ENCODE peak calls at places on chromosomes 16 and 17, in five cellular contexts. One of them, this sample, is unnamed.

GRCh38 chr16:54286330-54287017 is at the start of gene IRX3:
- DNase-seq in dorsolateral prefrontal cortex: no peak
- DNase-seq in endodermal cell: peak
- DNase-seq in MM.1S: no peak
- DNase-seq in left ventricle myocardium inferior: peak
- DNase-seq in this sample: no peak

GRCh38 chr16:27364493-27365141 is 37.4 kb upstream of the IL21R start:
- DNase-seq in dorsolateral prefrontal cortex: no peak
- DNase-seq in endodermal cell: no peak
- DNase-seq in MM.1S: no peak
- DNase-seq in left ventricle myocardium inferior: no peak
- DNase-seq in this sample: no peak

GRCh38 chr17:76623271-76624146 is 20.0 kb downstream of the ST6GALNAC1 start:
- DNase-seq in dorsolateral prefrontal cortex: peak
- DNase-seq in endodermal cell: peak
- DNase-seq in MM.1S: peak
- DNase-seq in left ventricle myocardium inferior: peak
- DNase-seq in this sample: peak

GRCh38 chr16:85042126-85042525 is 14.5 kb downstream of the KIAA0513 start:
- DNase-seq in dorsolateral prefrontal cortex: no peak
- DNase-seq in endodermal cell: peak
- DNase-seq in MM.1S: no peak
- DNase-seq in left ventricle myocardium inferior: no peak
- DNase-seq in this sample: no peak

GRCh38 chr17:1907818-1908698 is 78.3 kb downstream of the RPA1 start:
- DNase-seq in dorsolateral prefrontal cortex: no peak
- DNase-seq in endodermal cell: peak
- DNase-seq in MM.1S: no peak
- DNase-seq in left ventricle myocardium inferior: no peak
- DNase-seq in this sample: no peak

GRCh38 chr16:15542734-15543347 is 100.1 kb downstream of the MARF1 start:
- DNase-seq in dorsolateral prefrontal cortex: no peak
- DNase-seq in endodermal cell: no peak
- DNase-seq in MM.1S: no peak
- DNase-seq in left ventricle myocardium inferior: no peak
- DNase-seq in this sample: no peak

GRCh38 chr17:57810740-57811632 is 38.9 kb downstream of the MRPS23 start:
- DNase-seq in dorsolateral prefrontal cortex: no peak
- DNase-seq in endodermal cell: peak
- DNase-seq in MM.1S: no peak
- DNase-seq in left ventricle myocardium inferior: peak
- DNase-seq in this sample: no peak

GRCh38 chr16:2511128-2511785 is 2.5 kb upstream of the ATP6V0C start:
- DNase-seq in dorsolateral prefrontal cortex: peak
- DNase-seq in endodermal cell: no peak
- DNase-seq in MM.1S: no peak
- DNase-seq in left ventricle myocardium inferior: peak
- DNase-seq in this sample: no peak

GRCh38 chr17:78238823-78239488 is 7.5 kb downstream of the TMEM235 start:
- DNase-seq in dorsolateral prefrontal cortex: no peak
- DNase-seq in endodermal cell: peak
- DNase-seq in MM.1S: no peak
- DNase-seq in left ventricle myocardium inferior: no peak
- DNase-seq in this sample: no peak

GRCh38 chr16:14409563-14409962 is 220.5 kb downstream of the PARN start:
- DNase-seq in dorsolateral prefrontal cortex: no peak
- DNase-seq in endodermal cell: no peak
- DNase-seq in MM.1S: no peak
- DNase-seq in left ventricle myocardium inferior: no peak
- DNase-seq in this sample: no peak

GRCh38 chr16:14405611-14406537 is 224.2 kb downstream of the PARN start:
- DNase-seq in dorsolateral prefrontal cortex: no peak
- DNase-seq in endodermal cell: peak
- DNase-seq in MM.1S: peak
- DNase-seq in left ventricle myocardium inferior: no peak
- DNase-seq in this sample: peak

GRCh38 chr16:14407786-14408399 is 222.2 kb downstream of the PARN start:
- DNase-seq in dorsolateral prefrontal cortex: no peak
- DNase-seq in endodermal cell: no peak
- DNase-seq in MM.1S: no peak
- DNase-seq in left ventricle myocardium inferior: no peak
- DNase-seq in this sample: no peak
- TF ChIP-seq CTCF in dorsolateral prefrontal cortex: no peak
- TF ChIP-seq CTCF in endodermal cell: no peak
- TF ChIP-seq CTCF in MM.1S: no peak
- TF ChIP-seq CTCF in left ventricle myocardium inferior: no peak
- TF ChIP-seq CTCF in this sample: no peak

DNA sequence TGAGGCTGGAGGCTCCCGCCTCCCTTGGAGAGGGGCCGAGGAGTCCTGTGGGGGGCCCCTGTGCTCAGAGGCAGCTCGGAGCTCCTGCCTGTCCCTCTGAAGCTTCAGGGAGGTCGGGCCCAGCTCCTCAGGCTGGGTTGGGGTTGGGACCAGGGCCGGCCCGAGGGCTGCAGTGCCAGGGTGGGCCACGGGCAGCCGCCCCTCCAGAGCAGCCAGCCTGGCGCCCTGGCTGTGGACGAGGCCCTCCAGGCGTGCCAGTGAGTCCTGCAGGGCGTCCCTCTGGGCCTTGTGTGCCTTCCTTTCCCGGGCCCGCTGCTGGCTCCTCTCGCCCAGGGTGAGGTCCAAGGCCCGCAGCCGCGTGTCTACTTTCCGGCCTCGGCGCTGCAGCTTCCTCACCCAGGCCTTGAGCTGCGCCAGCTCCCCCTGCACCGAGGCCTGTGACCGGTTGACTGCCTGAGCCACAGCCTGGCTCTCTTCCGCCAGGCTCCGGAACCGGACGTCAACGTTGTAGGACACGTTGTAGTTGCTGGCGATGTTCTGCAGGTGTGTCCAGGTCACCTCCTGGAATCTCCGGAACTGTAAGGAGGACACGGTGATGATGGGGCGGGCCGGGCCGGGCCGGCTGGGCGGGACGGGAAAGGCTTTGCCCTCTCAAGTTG is 1.2 kb downstream of the PTX4 start:
- DNase-seq in dorsolateral prefrontal cortex: no peak
- DNase-seq in endodermal cell: no peak
- DNase-seq in MM.1S: no peak
- DNase-seq in left ventricle myocardium inferior: no peak
- DNase-seq in this sample: no peak
- TF ChIP-seq CTCF in dorsolateral prefrontal cortex: no peak
- TF ChIP-seq CTCF in endodermal cell: no peak
- TF ChIP-seq CTCF in MM.1S: no peak
- TF ChIP-seq CTCF in left ventricle myocardium inferior: no peak
- TF ChIP-seq CTCF in this sample: no peak

DNA sequence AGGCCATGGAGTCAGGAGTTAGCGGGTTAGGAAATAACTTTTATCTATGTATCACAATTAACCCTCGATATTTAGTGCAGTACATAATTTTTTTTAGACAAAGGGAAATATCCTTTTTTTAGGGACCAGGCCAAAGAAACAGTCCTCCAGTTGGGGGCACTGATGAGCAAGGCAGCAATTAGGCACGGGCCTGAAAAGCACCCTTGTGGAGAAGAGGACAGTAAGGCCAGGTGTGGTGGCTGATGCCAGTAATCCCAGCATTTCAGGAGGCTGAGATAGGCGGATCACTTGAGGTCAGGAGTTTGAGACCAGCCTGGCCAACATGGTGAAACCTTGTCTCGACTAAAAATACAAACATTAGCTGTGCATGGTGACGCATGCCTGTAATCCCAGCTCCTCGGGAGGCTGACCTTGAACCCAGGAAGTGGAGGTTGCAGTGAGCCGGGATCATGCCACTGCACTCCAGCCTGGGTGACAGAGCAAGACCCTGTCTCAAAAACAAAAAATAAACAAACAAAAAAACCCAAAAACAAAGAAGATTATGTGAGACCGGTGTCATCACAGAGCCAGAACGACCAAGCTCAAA is 158.3 kb upstream of the NOL11 start:
- DNase-seq in dorsolateral prefrontal cortex: no peak
- DNase-seq in endodermal cell: peak
- DNase-seq in MM.1S: peak
- DNase-seq in left ventricle myocardium inferior: no peak
- DNase-seq in this sample: no peak
- TF ChIP-seq CTCF in dorsolateral prefrontal cortex: peak
- TF ChIP-seq CTCF in endodermal cell: peak
- TF ChIP-seq CTCF in MM.1S: peak
- TF ChIP-seq CTCF in left ventricle myocardium inferior: peak
- TF ChIP-seq CTCF in this sample: peak

GRCh38 chr17:32693135-32693897 is 183.6 kb downstream of the MYO1D start:
- DNase-seq in dorsolateral prefrontal cortex: no peak
- DNase-seq in endodermal cell: no peak
- DNase-seq in MM.1S: no peak
- DNase-seq in left ventricle myocardium inferior: no peak
- DNase-seq in this sample: no peak
- TF ChIP-seq CTCF in dorsolateral prefrontal cortex: no peak
- TF ChIP-seq CTCF in endodermal cell: no peak
- TF ChIP-seq CTCF in MM.1S: no peak
- TF ChIP-seq CTCF in left ventricle myocardium inferior: no peak
- TF ChIP-seq CTCF in this sample: no peak

DNA sequence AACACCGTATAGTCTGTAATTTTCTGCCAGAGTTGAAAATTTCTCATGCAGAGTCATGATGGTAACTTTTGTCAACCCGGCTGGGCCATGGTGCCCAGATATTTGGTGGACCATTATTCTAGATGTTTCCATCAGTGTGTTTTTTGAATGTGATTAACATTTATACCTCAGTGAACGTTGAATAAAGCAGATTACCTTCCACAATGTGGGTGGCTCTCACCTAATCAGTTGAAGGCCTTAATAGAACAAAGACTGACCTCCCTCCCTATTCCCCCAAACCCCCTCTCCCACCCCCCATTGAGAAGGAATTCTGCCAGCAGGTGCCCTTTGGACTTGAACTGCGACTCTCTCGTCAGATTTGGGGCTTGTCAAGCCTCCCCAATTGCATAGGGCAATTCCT is 6.4 kb upstream of the CA5A start:
- DNase-seq in dorsolateral prefrontal cortex: no peak
- DNase-seq in endodermal cell: no peak
- DNase-seq in MM.1S: no peak
- DNase-seq in left ventricle myocardium inferior: no peak
- DNase-seq in this sample: no peak
- TF ChIP-seq CTCF in dorsolateral prefrontal cortex: no peak
- TF ChIP-seq CTCF in endodermal cell: no peak
- TF ChIP-seq CTCF in MM.1S: no peak
- TF ChIP-seq CTCF in left ventricle myocardium inferior: no peak
- TF ChIP-seq CTCF in this sample: no peak

This sample was measured in GM10248.